ENCODE peak calls at places on chromosomes 13 and 19, in nine cellular contexts. One of them, this sample, is unnamed.
A peak's percentile ranks its signal among the peaks of the same experiment; 100 is the strongest.

GRCh38 chr13:99746857-99747710 is 224.5 kb downstream of the ZIC5 start:
- DNase-seq in GM12878: no peak
- DNase-seq in HCT116: no peak
- DNase-seq in suprapubic skin: no peak
- DNase-seq in stomach: no peak
- DNase-seq in breast epithelium: no peak
- DNase-seq in prostate gland: no peak
- DNase-seq in transverse colon: no peak
- DNase-seq in spleen: no peak
- DNase-seq in this sample: peak; percentile 77

GRCh38 chr13:50224534-50224933 is 209.3 kb downstream of the KCNRG start:
- DNase-seq in HCT116: no peak
- DNase-seq in stomach: no peak
- DNase-seq in breast epithelium: no peak
- DNase-seq in transverse colon: no peak
- DNase-seq in spleen: no peak
- DNase-seq in GM12878: no peak
- DNase-seq in prostate gland: no peak
- DNase-seq in suprapubic skin: no peak
- DNase-seq in this sample: no peak

GRCh38 chr13:57311009-57311586 is 144.1 kb downstream of the PRR20E start:
- DNase-seq in spleen: no peak
- DNase-seq in breast epithelium: no peak
- DNase-seq in GM12878: no peak
- DNase-seq in prostate gland: no peak
- DNase-seq in stomach: no peak
- DNase-seq in suprapubic skin: no peak
- DNase-seq in HCT116: no peak
- DNase-seq in transverse colon: no peak
- DNase-seq in this sample: peak; percentile 41

GRCh38 chr19:35442091-35442490 is 6.0 kb upstream of the FFAR2 start:
- DNase-seq in GM12878: no peak
- DNase-seq in transverse colon: no peak
- DNase-seq in prostate gland: no peak
- DNase-seq in suprapubic skin: no peak
- DNase-seq in breast epithelium: no peak
- DNase-seq in stomach: no peak
- DNase-seq in HCT116: no peak
- DNase-seq in spleen: peak; percentile 84
- DNase-seq in this sample: no peak

GRCh38 chr13:50711449-50711848 is 132.0 kb downstream of the DLEU7 start:
- DNase-seq in stomach: no peak
- DNase-seq in GM12878: no peak
- DNase-seq in breast epithelium: no peak
- DNase-seq in HCT116: no peak
- DNase-seq in transverse colon: no peak
- DNase-seq in spleen: no peak
- DNase-seq in suprapubic skin: no peak
- DNase-seq in prostate gland: no peak
- DNase-seq in this sample: no peak

GRCh38 chr19:45515081-45515624 is 7.9 kb downstream of the VASP start:
- DNase-seq in HCT116: no peak
- DNase-seq in transverse colon: peak; percentile 64
- DNase-seq in prostate gland: no peak
- DNase-seq in stomach: no peak
- DNase-seq in GM12878: peak; percentile 57
- DNase-seq in suprapubic skin: no peak
- DNase-seq in spleen: peak; percentile 90
- DNase-seq in breast epithelium: no peak
- DNase-seq in this sample: no peak

GRCh38 chr19:46288896-46289588 is 7.8 kb upstream of the HIF3A start:
- DNase-seq in prostate gland: no peak
- DNase-seq in transverse colon: no peak
- DNase-seq in GM12878: no peak
- DNase-seq in breast epithelium: no peak
- DNase-seq in spleen: no peak
- DNase-seq in HCT116: no peak
- DNase-seq in stomach: no peak
- DNase-seq in suprapubic skin: no peak
- DNase-seq in this sample: no peak

GRCh38 chr13:34152996-34153395 is 335.0 kb downstream of the RFC3 start:
- DNase-seq in HCT116: no peak
- DNase-seq in transverse colon: no peak
- DNase-seq in GM12878: no peak
- DNase-seq in stomach: no peak
- DNase-seq in prostate gland: no peak
- DNase-seq in spleen: no peak
- DNase-seq in breast epithelium: no peak
- DNase-seq in suprapubic skin: no peak
- DNase-seq in this sample: no peak

GRCh38 chr19:35045667-35046300 is 4.3 kb downstream of the HPN start:
- DNase-seq in transverse colon: no peak
- DNase-seq in stomach: no peak
- DNase-seq in prostate gland: no peak
- DNase-seq in suprapubic skin: no peak
- DNase-seq in GM12878: peak; percentile 16
- DNase-seq in HCT116: no peak
- DNase-seq in spleen: no peak
- DNase-seq in breast epithelium: no peak
- DNase-seq in this sample: peak; percentile 82

GRCh38 chr13:102872131-102872530 is 26.3 kb downstream of the ERCC5 start:
- DNase-seq in prostate gland: no peak
- DNase-seq in breast epithelium: no peak
- DNase-seq in HCT116: no peak
- DNase-seq in GM12878: no peak
- DNase-seq in transverse colon: no peak
- DNase-seq in stomach: no peak
- DNase-seq in spleen: no peak
- DNase-seq in suprapubic skin: no peak
- DNase-seq in this sample: no peak

GRCh38 chr13:90769387-90769786 is 578.1 kb upstream of the MIR17HG start:
- DNase-seq in HCT116: no peak
- DNase-seq in stomach: no peak
- DNase-seq in suprapubic skin: no peak
- DNase-seq in GM12878: no peak
- DNase-seq in prostate gland: no peak
- DNase-seq in breast epithelium: no peak
- DNase-seq in transverse colon: no peak
- DNase-seq in spleen: no peak
- DNase-seq in this sample: no peak

GRCh38 chr19:49977111-49977510 is 16.1 kb upstream of the SIGLEC11 start:
- DNase-seq in GM12878: no peak
- DNase-seq in transverse colon: no peak
- DNase-seq in suprapubic skin: no peak
- DNase-seq in breast epithelium: no peak
- DNase-seq in stomach: no peak
- DNase-seq in spleen: no peak
- DNase-seq in prostate gland: no peak
- DNase-seq in HCT116: no peak
- DNase-seq in this sample: no peak

GRCh38 chr13:26658491-26658890 is 101.0 kb downstream of the WASF3 start:
- DNase-seq in GM12878: no peak
- DNase-seq in transverse colon: no peak
- DNase-seq in suprapubic skin: no peak
- DNase-seq in breast epithelium: no peak
- DNase-seq in stomach: no peak
- DNase-seq in spleen: no peak
- DNase-seq in prostate gland: no peak
- DNase-seq in HCT116: no peak
- DNase-seq in this sample: no peak

GRCh38 chr19:50333737-50334617 is 4.8 kb upstream of the KCNC3 start:
- DNase-seq in HCT116: no peak
- DNase-seq in GM12878: no peak
- DNase-seq in breast epithelium: peak; percentile 74
- DNase-seq in transverse colon: peak; percentile 84
- DNase-seq in prostate gland: peak; percentile 68
- DNase-seq in suprapubic skin: no peak
- DNase-seq in stomach: peak; percentile 82
- DNase-seq in spleen: peak; percentile 92
- DNase-seq in this sample: peak; percentile 50

DNA sequence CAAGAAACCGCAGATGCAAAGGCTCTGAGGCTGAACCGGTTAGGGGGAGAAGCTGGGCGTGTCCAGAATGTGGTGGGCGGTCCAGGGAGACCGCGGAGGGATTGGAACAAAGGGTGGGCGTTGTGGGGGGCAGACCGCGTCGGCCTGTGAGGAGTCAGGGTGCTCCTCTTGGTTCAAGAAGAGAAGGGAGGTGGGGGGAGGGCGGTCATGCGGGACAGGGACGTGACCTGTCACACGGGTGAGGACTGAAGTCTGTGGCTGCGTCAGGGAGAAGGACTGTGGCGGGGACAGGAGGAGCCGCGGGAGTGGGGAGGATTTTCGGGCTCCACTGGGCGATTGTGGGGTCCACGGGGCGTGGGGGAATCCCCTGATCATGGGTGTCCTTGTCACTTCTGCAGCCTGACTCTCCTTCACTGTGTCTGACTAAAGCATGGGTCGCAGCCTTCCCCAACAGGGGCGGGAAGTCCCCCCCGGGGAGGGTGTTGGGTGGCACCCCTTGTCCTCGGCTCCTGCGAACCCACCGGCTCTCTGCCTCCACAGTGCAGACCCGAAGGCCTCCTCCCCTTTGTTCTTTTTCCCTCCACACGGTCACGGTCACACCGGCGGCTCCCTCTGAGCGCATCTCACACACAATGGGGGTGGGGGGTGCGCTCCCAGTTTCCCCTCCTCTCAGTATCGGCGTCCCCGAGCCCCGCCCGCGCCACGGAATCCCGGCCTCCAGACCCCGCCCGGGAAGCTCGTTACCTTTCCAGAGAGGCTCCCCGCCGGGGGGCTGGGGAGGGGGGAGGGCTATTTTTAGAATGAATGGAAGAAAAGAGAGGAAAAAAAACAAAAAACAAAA is 16.4 kb upstream of the KCNN1 start:
- DNase-seq in breast epithelium: no peak
- DNase-seq in suprapubic skin: no peak
- DNase-seq in GM12878: no peak
- DNase-seq in spleen: peak; percentile 76
- DNase-seq in HCT116: no peak
- DNase-seq in prostate gland: no peak
- DNase-seq in transverse colon: no peak
- DNase-seq in stomach: no peak
- DNase-seq in this sample: peak; percentile 60
- TF ChIP-seq POLR2AphosphoS5 in breast epithelium: no peak
- TF ChIP-seq POLR2AphosphoS5 in suprapubic skin: no peak
- TF ChIP-seq POLR2AphosphoS5 in GM12878: no peak
- TF ChIP-seq POLR2AphosphoS5 in spleen: no peak
- TF ChIP-seq POLR2AphosphoS5 in HCT116: peak; percentile 38
- TF ChIP-seq POLR2AphosphoS5 in prostate gland: no peak
- TF ChIP-seq POLR2AphosphoS5 in transverse colon: no peak
- TF ChIP-seq POLR2AphosphoS5 in stomach: no peak
- TF ChIP-seq POLR2AphosphoS5 in this sample: peak; percentile 51

GRCh38 chr13:93422980-93423554 is 196.5 kb downstream of the GPC6 start:
- DNase-seq in suprapubic skin: no peak
- DNase-seq in transverse colon: no peak
- DNase-seq in prostate gland: no peak
- DNase-seq in breast epithelium: no peak
- DNase-seq in GM12878: no peak
- DNase-seq in HCT116: no peak
- DNase-seq in spleen: no peak
- DNase-seq in stomach: no peak
- DNase-seq in this sample: no peak
- H3K4me1 ChIP-seq in suprapubic skin: no peaks in the 10 kb centered on the region
- H3K4me1 ChIP-seq in transverse colon: no peaks in the 10 kb centered on the region
- H3K4me1 ChIP-seq in prostate gland: no peaks in the 10 kb centered on the region
- H3K4me1 ChIP-seq in breast epithelium: no peaks in the 10 kb centered on the region
- H3K4me1 ChIP-seq in GM12878: no peaks in the 10 kb centered on the region
- H3K4me1 ChIP-seq in HCT116: no peaks in the 10 kb centered on the region
- H3K4me1 ChIP-seq in spleen: no peaks in the 10 kb centered on the region
- H3K4me1 ChIP-seq in stomach: no peaks in the 10 kb centered on the region
- H3K4me1 ChIP-seq in this sample: peaks cover 21% of the 10 kb centered on the region

GRCh38 chr13:97221989-97222700 is at the start of gene MBNL2:
- DNase-seq in GM12878: peak; percentile 77
- DNase-seq in stomach: peak; percentile 90
- DNase-seq in breast epithelium: peak; percentile 90
- DNase-seq in transverse colon: peak; percentile 94
- DNase-seq in HCT116: peak; percentile 81
- DNase-seq in suprapubic skin: peak; percentile 97
- DNase-seq in spleen: peak; percentile 96
- DNase-seq in prostate gland: peak; percentile 95
- DNase-seq in this sample: peak; percentile 80
- TF ChIP-seq POLR2AphosphoS5 in GM12878: peak; percentile 37
- TF ChIP-seq POLR2AphosphoS5 in stomach: peak; percentile 62
- TF ChIP-seq POLR2AphosphoS5 in breast epithelium: peak; percentile 70
- TF ChIP-seq POLR2AphosphoS5 in transverse colon: peak; percentile 98
- TF ChIP-seq POLR2AphosphoS5 in HCT116: peak; percentile 84
- TF ChIP-seq POLR2AphosphoS5 in suprapubic skin: peak; percentile 75
- TF ChIP-seq POLR2AphosphoS5 in spleen: peak; percentile 92
- TF ChIP-seq POLR2AphosphoS5 in prostate gland: peak; percentile 95
- TF ChIP-seq POLR2AphosphoS5 in this sample: no peak

DNA sequence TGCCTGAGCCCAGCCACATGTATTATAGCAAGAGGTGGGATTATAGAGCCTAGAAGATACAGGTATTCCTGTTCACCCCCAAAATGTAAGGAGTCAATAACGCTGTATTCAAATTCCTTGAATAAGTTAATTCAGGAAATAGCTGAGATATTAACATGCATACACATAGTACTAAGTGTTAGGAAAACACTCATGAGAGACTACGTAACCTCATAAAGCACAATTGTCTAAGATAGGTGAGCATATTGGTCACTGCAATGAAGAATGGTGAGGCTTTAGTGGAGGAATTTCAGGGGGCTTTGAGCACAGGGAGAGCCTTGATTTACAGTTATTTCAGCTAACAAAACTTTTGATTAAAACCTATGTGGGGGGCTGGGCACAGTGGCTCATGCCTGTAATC is 161.6 kb downstream of the LMO7 start:
- DNase-seq in transverse colon: no peak
- DNase-seq in HCT116: no peak
- DNase-seq in spleen: no peak
- DNase-seq in GM12878: no peak
- DNase-seq in prostate gland: no peak
- DNase-seq in breast epithelium: no peak
- DNase-seq in suprapubic skin: no peak
- DNase-seq in stomach: no peak
- DNase-seq in this sample: no peak
- H3K4me1 ChIP-seq in transverse colon: peaks cover 8% of the 10 kb centered on the region
- H3K4me1 ChIP-seq in HCT116: peaks cover 21% of the 10 kb centered on the region
- H3K4me1 ChIP-seq in spleen: no peaks in the 10 kb centered on the region
- H3K4me1 ChIP-seq in GM12878: no peaks in the 10 kb centered on the region
- H3K4me1 ChIP-seq in prostate gland: no peaks in the 10 kb centered on the region
- H3K4me1 ChIP-seq in breast epithelium: no peaks in the 10 kb centered on the region
- H3K4me1 ChIP-seq in suprapubic skin: no peaks in the 10 kb centered on the region
- H3K4me1 ChIP-seq in stomach: peaks cover 3% of the 10 kb centered on the region
- H3K4me1 ChIP-seq in this sample: peaks cover 25% of the 10 kb centered on the region

This sample was measured in GM23338.